ENCODE peak calls at places on chromosomes 3 and 15, in nine cellular contexts. X is M059J; W is activated CD4-positive, alpha-beta T cell treated with anti-CD3 and anti-CD28 coated beads for 1 hour; R is EH; V is T-helper 1 cell; Z is lower lobe of right lung; G is OCI-LY7; F is GM23338; Q is T-helper 2 cell. P is an unnamed sample.

GRCh38 chr15:90873998-90874605 is 5.7 kb downstream of the FURIN start:
- DNase-seq in W (no peak), Z (peak; percentile 90), Q (no peak), V (no peak), G (no peak), F (peak; percentile 57), X (no peak), R (peak; percentile 14), P (no peak)

GRCh38 chr15:48001393-48002059 is 119.3 kb upstream of the SLC24A5 start:
- DNase-seq in F (no peak), R (no peak), X (no peak), W (no peak), G (peak; percentile 75), Z (no peak), V (no peak), Q (no peak), P (no peak)

GRCh38 chr15:82539690-82540054 is 585 bp downstream of the RPS17 start:
- DNase-seq in V (no peak), Z (no peak), Q (no peak), X (peak; percentile 23), G (peak; percentile 37), R (peak; percentile 28), W (no peak), F (no peak), P (peak; percentile 24)

GRCh38 chr3:17047904-17048303 is 163.1 kb downstream of the PLCL2 start:
- DNase-seq in X (no peak), F (no peak), Q (peak; percentile 74), Z (no peak), R (no peak), G (no peak), W (no peak), V (no peak), P (no peak)

GRCh38 chr3:42266085-42266484 is at the start of gene CCK:
- DNase-seq in F (no peak), W (no peak), Q (no peak), V (no peak), R (no peak), Z (no peak), G (no peak), X (no peak), P (no peak)

GRCh38 chr3:179179979-179180758 is 32.0 kb downstream of the PIK3CA start:
- DNase-seq in V (no peak), G (no peak), Q (peak; percentile 16), Z (no peak), F (no peak), X (peak; percentile 67), R (peak; percentile 53), W (no peak), P (no peak)

GRCh38 chr15:71781179-71781964 is 29.0 kb upstream of the NR2E3 start:
- DNase-seq in R (peak; percentile 55), X (peak; percentile 56), W (no peak), G (no peak), Q (peak; percentile 89), Z (no peak), V (no peak), F (no peak), P (no peak)

GRCh38 chr3:129663045-129663446 is 56.6 kb upstream of the PLXND1 start:
- DNase-seq in Z (no peak), V (no peak), R (peak; percentile 46), G (no peak), W (no peak), F (peak; percentile 69), X (peak; percentile 83), Q (no peak), P (peak; percentile 71)

P was measured in myocyte.